ENCODE peak calls at places on chromosomes 1 and 21, in five cellular contexts. W, J, Q, N and D are unnamed samples.

GRCh38 chr1:6359568-6360496 is 33.7 kb downstream of the ACOT7 start:
- DNase-seq in Q (peak), N (peak), J (peak), W (no peak), D (peak)

GRCh38 chr21:16794944-16795343 is 717.9 kb upstream of the CXADR start:
- DNase-seq in W (no peak), N (peak), Q (peak), J (no peak), D (peak)

GRCh38 chr1:45945426-45945825 is 142.0 kb downstream of the MAST2 start:
- DNase-seq in Q (no peak), W (no peak), N (peak), J (no peak), D (no peak)

GRCh38 chr1:5907966-5908365 is 84.3 kb downstream of the NPHP4 start:
- DNase-seq in Q (no peak), W (no peak), N (no peak), J (peak), D (no peak)

GRCh38 chr1:111690306-111690617 is 48.9 kb downstream of the INKA2 start:
- DNase-seq in J (no peak), Q (no peak), W (no peak), N (peak), D (no peak)

GRCh38 chr1:8263806-8264205 is 54.1 kb upstream of the SLC45A1 start:
- DNase-seq in W (no peak), N (no peak), Q (peak), J (no peak), D (peak)

GRCh38 chr1:76285578-76286135 is 211.1 kb downstream of the ST6GALNAC3 start:
- DNase-seq in N (no peak), W (no peak), J (no peak), Q (no peak), D (no peak)

GRCh38 chr1:233944596-233944995 is 40.1 kb downstream of the SLC35F3 start:
- DNase-seq in Q (no peak), N (no peak), J (no peak), W (no peak), D (no peak)

GRCh38 chr1:5570931-5571330 is 421.3 kb downstream of the NPHP4 start:
- DNase-seq in W (no peak), Q (no peak), N (no peak), J (no peak), D (no peak)

GRCh38 chr1:93671090-93671743 is 10.4 kb downstream of the BCAR3 start:
- DNase-seq in W (no peak), Q (peak), J (no peak), N (no peak), D (no peak)

GRCh38 chr1:224356685-224357625 is at the start of gene CNIH4:
- DNase-seq in N (peak), W (peak), J (peak), Q (peak), D (peak)

GRCh38 chr21:44052071-44052829 is 40.1 kb downstream of the TRAPPC10 start:
- DNase-seq in J (no peak), Q (no peak), W (no peak), N (peak), D (no peak)

GRCh38 chr21:44699502-44700001 is 2.6 kb downstream of the KRTAP10-12 start:
- DNase-seq in N (no peak), W (no peak), J (no peak), Q (no peak), D (no peak)

GRCh38 chr1:159774465-159774864 is 6.3 kb upstream of the DUSP23 start:
- DNase-seq in Q (no peak), J (no peak), N (no peak), W (no peak), D (no peak)

GRCh38 chr1:168920456-168921094 is 185.9 kb upstream of the ATP1B1 start:
- DNase-seq in J (no peak), N (peak), W (no peak), Q (no peak), D (no peak)

GRCh38 chr1:111559736-111560279 is 56.4 kb upstream of the ADORA3 start:
- DNase-seq in N (peak), W (no peak), Q (no peak), J (no peak), D (peak)

GRCh38 chr1:43285269-43285986 is at the start of gene C1orf210:
- DNase-seq in N (no peak), J (peak), W (peak), Q (peak), D (peak)

GRCh38 chr1:80632284-80632683 is 1168.5 kb upstream of the ADGRL2 start:
- DNase-seq in W (no peak), J (no peak), Q (no peak), N (no peak), D (no peak)

GRCh38 chr1:145872421-145872891 is 13.2 kb downstream of the ANKRD35 start:
- DNase-seq in J (peak), Q (peak), N (peak), W (no peak), D (no peak)

GRCh38 chr1:9751971-9752370 is 71.8 kb downstream of the CLSTN1 start:
- DNase-seq in J (no peak), N (no peak), Q (no peak), W (no peak), D (no peak)

GRCh38 chr1:17201201-17202021 is 3.5 kb upstream of the PADI1 start:
- DNase-seq in J (peak), W (no peak), N (no peak), Q (no peak), D (no peak)

GRCh38 chr1:187928288-187928687 is 1099.5 kb downstream of the PLA2G4A start:
- DNase-seq in Q (peak), J (peak), W (peak), N (peak), D (peak)

GRCh38 chr1:17335821-17336718 is 28.1 kb downstream of the PADI4 start:
- DNase-seq in W (peak), N (peak), J (peak), Q (peak), D (peak)

GRCh38 chr1:108646661-108647269 is 14.1 kb downstream of the HENMT1 start:
- DNase-seq in Q (peak), N (peak), W (no peak), J (no peak), D (peak)

GRCh38 chr1:41608242-41608641 is 123.8 kb upstream of the EDN2 start:
- DNase-seq in Q (no peak), N (peak), J (no peak), W (no peak), D (peak)

GRCh38 chr1:8053878-8054567 is 27.9 kb upstream of the ERRFI1 start:
- DNase-seq in Q (no peak), W (no peak), N (no peak), J (no peak), D (no peak)

GRCh38 chr1:203520315-203520714 is 26.4 kb downstream of the OPTC start:
- DNase-seq in W (no peak), Q (peak), J (no peak), N (peak), D (peak)

GRCh38 chr1:64043328-64043727 is 160.1 kb upstream of the UBE2U start:
- DNase-seq in N (no peak), J (no peak), W (no peak), Q (no peak), D (no peak)

GRCh38 chr1:6785318-6785712 is at the start of gene CAMTA1:
- DNase-seq in W (no peak), N (no peak), Q (no peak), J (no peak), D (no peak)

GRCh38 chr1:165381745-165382530 is 25.4 kb upstream of the LMX1A start:
- DNase-seq in Q (no peak), J (no peak), N (no peak), W (no peak), D (no peak)

GRCh38 chr1:34479731-34480130 is 275.1 kb upstream of the GJB5 start:
- DNase-seq in J (peak), W (no peak), N (no peak), Q (peak), D (no peak)

GRCh38 chr1:11492235-11492634 is 13.3 kb downstream of the DISP3 start:
- DNase-seq in W (no peak), N (no peak), J (no peak), Q (no peak), D (no peak)

GRCh38 chr1:158124034-158124433 is 56.7 kb upstream of the CD1D start:
- DNase-seq in W (no peak), J (no peak), N (peak), Q (peak), D (no peak)

GRCh38 chr1:65949933-65950332 is 157.2 kb downstream of the PDE4B start:
- DNase-seq in J (no peak), Q (no peak), N (no peak), W (no peak), D (no peak)

GRCh38 chr1:40339420-40340323 is 22.6 kb upstream of the COL9A2 start:
- DNase-seq in J (no peak), W (no peak), Q (no peak), N (no peak), D (no peak)

GRCh38 chr1:201885531-201886075 is 3.1 kb upstream of the SHISA4 start:
- DNase-seq in Q (peak), W (no peak), N (peak), J (no peak), D (peak)

GRCh38 chr1:28129150-28129549 is 40.7 kb upstream of the EYA3 start:
- DNase-seq in J (no peak), W (no peak), N (peak), Q (no peak), D (no peak)

DNA sequence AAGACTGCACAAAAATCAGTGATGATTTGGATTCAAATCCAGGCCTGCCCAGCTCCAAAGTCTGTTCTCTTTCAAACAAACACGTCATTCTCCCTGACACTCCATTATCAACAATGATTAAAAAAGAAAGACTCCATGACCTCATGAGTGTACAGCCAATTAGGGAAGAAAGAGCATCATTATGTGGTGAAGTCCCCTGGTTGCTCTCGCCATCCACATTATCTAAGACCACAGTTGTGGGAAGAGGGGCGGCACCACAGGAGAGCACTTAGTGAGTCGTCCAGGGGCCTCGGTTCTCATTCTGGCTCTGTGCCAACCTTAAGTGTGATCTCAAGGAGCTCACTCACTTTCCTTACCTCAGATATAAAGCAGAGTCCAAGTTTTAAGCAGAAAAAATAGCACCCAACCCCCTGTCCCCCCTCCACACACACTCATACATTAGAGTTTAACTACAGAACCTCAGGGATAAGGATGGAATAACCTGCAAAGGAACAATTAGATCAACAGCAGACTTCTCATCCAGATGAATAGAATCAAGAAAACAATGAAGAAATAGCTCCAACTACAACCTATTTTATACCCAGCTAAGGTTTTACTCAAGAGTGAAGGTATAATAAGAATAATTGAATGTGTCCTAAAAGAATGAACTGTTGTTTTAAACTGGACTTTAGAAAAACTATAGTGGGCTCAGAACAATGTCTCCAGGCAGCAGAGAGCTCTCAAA is 47.8 kb downstream of the COL6A1 start:
- DNase-seq in J (no peak), N (peak), W (no peak), Q (no peak), D (no peak)
- H2BK120ac ChIP-seq in J (no peak), N (peak), W (no peak), Q (no peak), D (no peak)

DNA sequence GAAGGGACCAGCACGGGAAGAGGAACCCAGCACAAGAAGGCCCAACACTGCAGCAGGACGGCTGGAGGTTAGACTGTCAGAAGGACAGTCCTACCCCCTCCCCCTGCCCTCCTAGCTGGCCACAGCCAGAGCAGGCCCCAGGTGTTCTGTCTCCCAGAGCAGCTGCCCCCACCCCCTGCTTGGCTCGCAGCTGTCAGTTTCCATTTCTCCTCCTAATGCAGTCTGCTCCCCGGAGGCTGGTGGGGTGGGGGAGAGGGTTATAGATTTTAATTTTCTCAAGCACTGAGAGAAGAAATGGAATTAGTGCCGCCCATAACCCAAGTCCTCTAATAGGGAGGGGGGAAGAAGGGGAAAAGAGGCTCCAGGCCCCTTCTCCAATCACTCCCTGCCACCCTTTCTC is 13.0 kb upstream of the PEAR1 start:
- DNase-seq in J (no peak), Q (no peak), N (no peak), W (no peak), D (no peak)
- H3K9ac ChIP-seq in J (no peak), Q (no peak), N (no peak), W (no peak), D (no peak)

GRCh38 chr1:214337015-214337414 is 56.1 kb downstream of the SMYD2 start:
- DNase-seq in Q (no peak), W (no peak), J (no peak), N (no peak), D (no peak)
- H2BK120ac ChIP-seq in Q (no peak), W (no peak), J (peak), N (peak), D (no peak)

DNA sequence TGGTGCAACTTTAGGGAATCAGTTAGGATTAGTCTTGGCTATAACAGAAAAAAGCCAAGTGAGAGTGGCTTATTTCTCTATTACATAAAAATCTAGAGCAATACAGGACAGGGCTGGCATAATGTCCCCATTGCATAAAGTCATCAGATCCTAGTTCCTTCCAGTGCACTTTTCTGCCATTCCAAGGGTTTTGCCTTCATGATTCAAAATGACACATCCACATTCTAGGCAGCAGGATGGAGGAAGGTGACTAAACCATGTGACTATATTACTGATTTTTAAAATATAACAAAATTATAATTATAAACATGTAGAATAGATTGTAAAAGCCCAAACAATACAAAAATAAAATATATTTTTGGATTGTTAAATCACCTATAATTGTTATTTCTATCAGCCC is 18.8 kb downstream of the JUN start:
- DNase-seq in Q (no peak), N (peak), J (no peak), W (no peak), D (no peak)
- H3K9ac ChIP-seq in Q (no peak), N (peak), J (no peak), W (no peak), D (no peak)

GRCh38 chr1:3062616-3063378 is 6.2 kb upstream of the PRDM16 start:
- DNase-seq in Q (no peak), W (no peak), N (no peak), J (peak), D (no peak)
- H2BK120ac ChIP-seq in Q (no peak), W (no peak), N (no peak), J (no peak), D (no peak)

DNA sequence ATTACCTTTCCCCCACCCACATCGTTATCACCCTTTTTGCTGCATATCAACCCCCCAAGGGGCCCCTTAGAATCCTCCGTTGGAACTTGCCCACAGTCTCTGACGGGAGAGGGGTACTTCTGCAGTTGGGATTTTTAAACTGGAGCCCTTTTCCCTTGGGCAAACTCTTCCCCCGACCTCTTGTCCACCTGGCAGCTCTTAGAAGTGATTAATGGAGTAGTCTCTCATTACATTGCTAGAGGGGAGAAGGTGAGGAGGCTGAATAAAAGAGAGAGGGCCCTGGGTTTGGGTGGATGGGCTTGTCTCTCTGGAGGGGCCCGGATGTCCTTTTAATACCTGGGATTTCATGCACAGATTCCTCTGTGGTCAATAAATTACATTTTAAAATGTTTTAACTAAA is 27.2 kb upstream of the TSPAN2 start:
- DNase-seq in J (no peak), N (no peak), W (no peak), Q (no peak), D (no peak)
- H3K9ac ChIP-seq in J (no peak), N (no peak), W (no peak), Q (no peak), D (no peak)

DNA sequence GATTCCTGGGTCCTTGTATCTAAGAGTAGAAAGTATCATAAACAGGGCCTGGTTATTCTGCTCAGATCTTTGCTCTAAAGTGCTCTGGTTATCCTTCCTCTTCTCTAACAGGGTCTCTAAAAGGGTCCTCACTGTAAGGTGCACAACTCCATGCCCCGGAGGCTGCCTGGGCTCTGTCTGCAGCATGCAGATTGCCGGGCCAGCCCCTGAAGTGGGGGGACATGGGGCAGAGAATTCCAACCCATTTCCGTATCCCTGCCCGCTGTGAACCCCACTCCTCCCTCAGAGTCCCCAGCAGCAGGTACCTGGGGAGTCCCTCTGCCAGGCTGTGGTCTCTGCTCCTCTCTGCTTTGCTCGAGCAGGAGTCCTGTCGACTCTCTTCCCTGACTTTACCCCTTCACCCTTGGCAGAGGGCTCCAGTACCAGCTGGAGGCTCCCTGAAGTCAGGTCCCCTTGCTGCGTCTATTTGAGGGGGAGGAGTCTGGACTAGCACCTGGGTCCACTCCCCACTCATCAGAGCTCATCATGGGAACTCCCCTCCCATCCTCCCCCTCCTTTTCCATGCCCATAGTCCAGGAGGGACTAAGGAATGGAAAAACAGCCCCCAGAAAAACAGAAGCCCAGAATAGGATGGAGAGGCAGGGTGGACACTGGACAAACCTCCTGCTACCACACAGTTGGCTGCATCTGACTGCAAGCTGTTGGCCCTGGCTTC is 12.1 kb downstream of the BLACAT1 start:
- DNase-seq in J (no peak), N (no peak), W (no peak), Q (no peak), D (no peak)
- H2BK120ac ChIP-seq in J (no peak), N (no peak), W (peak), Q (no peak), D (no peak)